ENCODE peak calls at places on chromosomes 12 and 14, in seven cellular contexts. One of them, this sample, is unnamed.
A peak's percentile ranks its signal among the peaks of the same experiment; 100 is the strongest.

GRCh38 chr12:49667319-49668090 is 39.7 kb downstream of the FMNL3 start:
- DNase-seq in A549: no peak
- DNase-seq in left ventricle myocardium inferior: no peak
- DNase-seq in tibial artery: no peak
- DNase-seq in HepG2: no peak
- DNase-seq in heart right ventricle: no peak
- DNase-seq in mucosa of descending colon: no peak
- DNase-seq in this sample: no peak

GRCh38 chr12:132139912-132140311 is 4.2 kb downstream of the DDX51 start:
- DNase-seq in A549: no peak
- DNase-seq in left ventricle myocardium inferior: no peak
- DNase-seq in tibial artery: peak; percentile 59
- DNase-seq in HepG2: no peak
- DNase-seq in heart right ventricle: no peak
- DNase-seq in mucosa of descending colon: no peak
- DNase-seq in this sample: no peak

GRCh38 chr12:6821271-6821673 is 349 bp upstream of the GPR162 start:
- DNase-seq in A549: peak; percentile 29
- DNase-seq in left ventricle myocardium inferior: peak; percentile 80
- DNase-seq in tibial artery: no peak
- DNase-seq in HepG2: no peak
- DNase-seq in heart right ventricle: peak; percentile 70
- DNase-seq in mucosa of descending colon: no peak
- DNase-seq in this sample: peak; percentile 89

GRCh38 chr14:92540472-92541048 is 27.0 kb downstream of the RIN3 start:
- DNase-seq in A549: peak; percentile 77
- DNase-seq in left ventricle myocardium inferior: peak; percentile 93
- DNase-seq in tibial artery: peak; percentile 97
- DNase-seq in HepG2: no peak
- DNase-seq in heart right ventricle: peak; percentile 89
- DNase-seq in mucosa of descending colon: peak; percentile 87
- DNase-seq in this sample: peak; percentile 96

GRCh38 chr14:69342928-69343525 is 55.1 kb downstream of the ERH start:
- DNase-seq in A549: no peak
- DNase-seq in left ventricle myocardium inferior: no peak
- DNase-seq in tibial artery: no peak
- DNase-seq in HepG2: no peak
- DNase-seq in heart right ventricle: no peak
- DNase-seq in mucosa of descending colon: no peak
- DNase-seq in this sample: no peak

GRCh38 chr14:94936411-94936892 is 166.5 kb upstream of the GSC start:
- DNase-seq in A549: no peak
- DNase-seq in left ventricle myocardium inferior: peak; percentile 67
- DNase-seq in tibial artery: peak; percentile 86
- DNase-seq in HepG2: no peak
- DNase-seq in heart right ventricle: peak; percentile 71
- DNase-seq in mucosa of descending colon: peak; percentile 56
- DNase-seq in this sample: peak; percentile 79

GRCh38 chr14:50055461-50056228 is 60.7 kb downstream of the VCPKMT start:
- DNase-seq in A549: no peak
- DNase-seq in left ventricle myocardium inferior: no peak
- DNase-seq in tibial artery: no peak
- DNase-seq in HepG2: no peak
- DNase-seq in heart right ventricle: no peak
- DNase-seq in mucosa of descending colon: no peak
- DNase-seq in this sample: no peak

GRCh38 chr14:63878052-63878451 is 25.2 kb downstream of the SYNE2 start:
- DNase-seq in A549: no peak
- DNase-seq in left ventricle myocardium inferior: no peak
- DNase-seq in tibial artery: no peak
- DNase-seq in HepG2: no peak
- DNase-seq in heart right ventricle: no peak
- DNase-seq in mucosa of descending colon: no peak
- DNase-seq in this sample: no peak

GRCh38 chr12:116964740-116965090 is 54.0 kb downstream of the FBXW8 start:
- DNase-seq in A549: no peak
- DNase-seq in left ventricle myocardium inferior: no peak
- DNase-seq in tibial artery: no peak
- DNase-seq in HepG2: no peak
- DNase-seq in heart right ventricle: no peak
- DNase-seq in mucosa of descending colon: no peak
- DNase-seq in this sample: no peak

GRCh38 chr12:99392091-99392850 is 255.3 kb upstream of the GARIN6 start:
- DNase-seq in A549: no peak
- DNase-seq in left ventricle myocardium inferior: no peak
- DNase-seq in tibial artery: no peak
- DNase-seq in HepG2: no peak
- DNase-seq in heart right ventricle: no peak
- DNase-seq in mucosa of descending colon: no peak
- DNase-seq in this sample: no peak

GRCh38 chr12:108338915-108339657 is at the start of gene CMKLR1:
- DNase-seq in A549: no peak
- DNase-seq in left ventricle myocardium inferior: peak; percentile 71
- DNase-seq in tibial artery: peak; percentile 85
- DNase-seq in HepG2: no peak
- DNase-seq in heart right ventricle: peak; percentile 69
- DNase-seq in mucosa of descending colon: peak; percentile 45
- DNase-seq in this sample: peak; percentile 80

GRCh38 chr12:126772171-126772864 is 1494.7 kb upstream of the TMEM132C start:
- DNase-seq in A549: peak; percentile 2
- DNase-seq in left ventricle myocardium inferior: no peak
- DNase-seq in tibial artery: no peak
- DNase-seq in HepG2: peak; percentile 6
- DNase-seq in heart right ventricle: no peak
- DNase-seq in mucosa of descending colon: no peak
- DNase-seq in this sample: no peak

GRCh38 chr14:21039585-21040369 is 2.4 kb upstream of the RNASE7 start:
- DNase-seq in A549: peak; percentile 66
- DNase-seq in left ventricle myocardium inferior: no peak
- DNase-seq in tibial artery: no peak
- DNase-seq in HepG2: peak; percentile 85
- DNase-seq in heart right ventricle: no peak
- DNase-seq in mucosa of descending colon: no peak
- DNase-seq in this sample: no peak

GRCh38 chr12:65155784-65156183 is 13.6 kb upstream of the LEMD3 start:
- DNase-seq in A549: no peak
- DNase-seq in left ventricle myocardium inferior: no peak
- DNase-seq in tibial artery: no peak
- DNase-seq in HepG2: no peak
- DNase-seq in heart right ventricle: no peak
- DNase-seq in mucosa of descending colon: no peak
- DNase-seq in this sample: no peak

GRCh38 chr12:114483996-114484395 is 78.1 kb upstream of the TBX5 start:
- DNase-seq in A549: no peak
- DNase-seq in left ventricle myocardium inferior: no peak
- DNase-seq in tibial artery: no peak
- DNase-seq in HepG2: no peak
- DNase-seq in heart right ventricle: no peak
- DNase-seq in mucosa of descending colon: no peak
- DNase-seq in this sample: no peak

GRCh38 chr12:98909749-98910148 is 264.7 kb downstream of the APAF1 start:
- DNase-seq in A549: no peak
- DNase-seq in left ventricle myocardium inferior: no peak
- DNase-seq in tibial artery: no peak
- DNase-seq in HepG2: no peak
- DNase-seq in heart right ventricle: no peak
- DNase-seq in mucosa of descending colon: no peak
- DNase-seq in this sample: no peak

GRCh38 chr12:121287267-121287954 is 9.1 kb downstream of the CAMKK2 start:
- DNase-seq in A549: no peak
- DNase-seq in left ventricle myocardium inferior: no peak
- DNase-seq in tibial artery: no peak
- DNase-seq in HepG2: no peak
- DNase-seq in heart right ventricle: no peak
- DNase-seq in mucosa of descending colon: no peak
- DNase-seq in this sample: no peak

GRCh38 chr12:78898416-78898815 is 33.8 kb downstream of the SYT1 start:
- DNase-seq in A549: no peak
- DNase-seq in left ventricle myocardium inferior: peak; percentile 46
- DNase-seq in tibial artery: no peak
- DNase-seq in HepG2: no peak
- DNase-seq in heart right ventricle: peak; percentile 47
- DNase-seq in mucosa of descending colon: no peak
- DNase-seq in this sample: no peak

GRCh38 chr12:29782821-29783772 is 645 bp downstream of the TMTC1 start:
- DNase-seq in A549: no peak
- DNase-seq in left ventricle myocardium inferior: peak; percentile 53
- DNase-seq in tibial artery: peak; percentile 79
- DNase-seq in HepG2: no peak
- DNase-seq in heart right ventricle: peak; percentile 59
- DNase-seq in mucosa of descending colon: peak; percentile 31
- DNase-seq in this sample: peak; percentile 65

GRCh38 chr14:94752575-94752974 is 17.3 kb downstream of the GSC start:
- DNase-seq in A549: no peak
- DNase-seq in left ventricle myocardium inferior: peak; percentile 40
- DNase-seq in tibial artery: no peak
- DNase-seq in HepG2: no peak
- DNase-seq in heart right ventricle: peak; percentile 47
- DNase-seq in mucosa of descending colon: no peak
- DNase-seq in this sample: no peak

GRCh38 chr12:53454710-53455109 is 2.8 kb downstream of the PCBP2 start:
- DNase-seq in A549: no peak
- DNase-seq in left ventricle myocardium inferior: no peak
- DNase-seq in tibial artery: no peak
- DNase-seq in HepG2: no peak
- DNase-seq in heart right ventricle: no peak
- DNase-seq in mucosa of descending colon: no peak
- DNase-seq in this sample: no peak

GRCh38 chr12:53461059-53461458 is 9.2 kb downstream of the PCBP2 start:
- DNase-seq in A549: no peak
- DNase-seq in left ventricle myocardium inferior: peak; percentile 43
- DNase-seq in tibial artery: no peak
- DNase-seq in HepG2: no peak
- DNase-seq in heart right ventricle: no peak
- DNase-seq in mucosa of descending colon: no peak
- DNase-seq in this sample: no peak

GRCh38 chr12:53453953-53454640 is 2.2 kb downstream of the PCBP2 start:
- DNase-seq in A549: no peak
- DNase-seq in left ventricle myocardium inferior: no peak
- DNase-seq in tibial artery: no peak
- DNase-seq in HepG2: no peak
- DNase-seq in heart right ventricle: no peak
- DNase-seq in mucosa of descending colon: no peak
- DNase-seq in this sample: no peak

GRCh38 chr12:53459097-53459496 is 7.2 kb downstream of the PCBP2 start:
- DNase-seq in A549: no peak
- DNase-seq in left ventricle myocardium inferior: no peak
- DNase-seq in tibial artery: no peak
- DNase-seq in HepG2: no peak
- DNase-seq in heart right ventricle: no peak
- DNase-seq in mucosa of descending colon: no peak
- DNase-seq in this sample: no peak

GRCh38 chr12:53456654-53457366 is 4.9 kb downstream of the PCBP2 start:
- DNase-seq in A549: no peak
- DNase-seq in left ventricle myocardium inferior: no peak
- DNase-seq in tibial artery: no peak
- DNase-seq in HepG2: no peak
- DNase-seq in heart right ventricle: no peak
- DNase-seq in mucosa of descending colon: no peak
- DNase-seq in this sample: no peak
- TF ChIP-seq CTCF in A549: no peak
- TF ChIP-seq CTCF in left ventricle myocardium inferior: no peak
- TF ChIP-seq CTCF in tibial artery: no peak
- TF ChIP-seq CTCF in HepG2: no peak
- TF ChIP-seq CTCF in heart right ventricle: no peak
- TF ChIP-seq CTCF in mucosa of descending colon: no peak
- TF ChIP-seq CTCF in this sample: no peak

DNA sequence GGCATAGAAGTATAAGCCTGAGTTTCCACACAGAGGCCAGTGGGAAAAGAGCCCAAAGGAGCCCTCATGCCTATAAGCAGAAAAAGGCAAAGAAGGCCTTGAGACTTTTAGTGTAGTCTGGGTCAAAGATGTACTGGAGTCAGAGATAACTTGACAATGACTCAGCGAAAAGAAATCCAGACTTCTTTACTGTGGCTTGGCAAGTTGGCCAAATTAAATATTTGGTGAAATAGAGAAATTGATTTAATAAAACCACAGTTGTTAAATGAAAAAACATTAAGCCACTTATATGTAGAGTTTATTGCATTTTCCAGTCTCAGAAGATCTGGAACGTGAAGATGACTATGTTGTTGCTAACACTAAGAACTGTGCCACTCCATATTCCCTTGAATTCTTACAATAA is 105.1 kb downstream of the TMTC3 start:
- DNase-seq in A549: peak; percentile 10
- DNase-seq in left ventricle myocardium inferior: no peak
- DNase-seq in tibial artery: no peak
- DNase-seq in HepG2: no peak
- DNase-seq in heart right ventricle: no peak
- DNase-seq in mucosa of descending colon: no peak
- DNase-seq in this sample: no peak
- H3K4me1 ChIP-seq in A549: peaks cover 33% of the 10 kb centered on the region
- H3K4me1 ChIP-seq in left ventricle myocardium inferior: no peaks in the 10 kb centered on the region
- H3K4me1 ChIP-seq in tibial artery: peaks cover 11% of the 10 kb centered on the region
- H3K4me1 ChIP-seq in HepG2: no peaks in the 10 kb centered on the region
- H3K4me1 ChIP-seq in heart right ventricle: no peaks in the 10 kb centered on the region
- H3K4me1 ChIP-seq in mucosa of descending colon: no peaks in the 10 kb centered on the region
- H3K4me1 ChIP-seq in this sample: no peaks in the 10 kb centered on the region

GRCh38 chr12:74111688-74112360 is 425.8 kb upstream of the ATXN7L3B start:
- DNase-seq in A549: no peak
- DNase-seq in left ventricle myocardium inferior: no peak
- DNase-seq in tibial artery: no peak
- DNase-seq in HepG2: peak; percentile 13
- DNase-seq in heart right ventricle: no peak
- DNase-seq in mucosa of descending colon: no peak
- DNase-seq in this sample: no peak
- TF ChIP-seq CTCF in A549: no peak
- TF ChIP-seq CTCF in left ventricle myocardium inferior: peak; percentile 42
- TF ChIP-seq CTCF in tibial artery: no peak
- TF ChIP-seq CTCF in HepG2: peak; percentile 63
- TF ChIP-seq CTCF in heart right ventricle: no peak
- TF ChIP-seq CTCF in mucosa of descending colon: no peak
- TF ChIP-seq CTCF in this sample: no peak

GRCh38 chr12:94174576-94174975 is 26.2 kb downstream of the PLXNC1 start:
- DNase-seq in A549: no peak
- DNase-seq in left ventricle myocardium inferior: peak; percentile 37
- DNase-seq in tibial artery: no peak
- DNase-seq in HepG2: no peak
- DNase-seq in heart right ventricle: peak; percentile 19
- DNase-seq in mucosa of descending colon: no peak
- DNase-seq in this sample: no peak

GRCh38 chr12:94172031-94172430 is 23.7 kb downstream of the PLXNC1 start:
- DNase-seq in A549: no peak
- DNase-seq in left ventricle myocardium inferior: no peak
- DNase-seq in tibial artery: no peak
- DNase-seq in HepG2: peak; percentile 15
- DNase-seq in heart right ventricle: no peak
- DNase-seq in mucosa of descending colon: no peak
- DNase-seq in this sample: no peak

GRCh38 chr12:94171595-94171930 is 23.2 kb downstream of the PLXNC1 start:
- DNase-seq in A549: no peak
- DNase-seq in left ventricle myocardium inferior: no peak
- DNase-seq in tibial artery: no peak
- DNase-seq in HepG2: no peak
- DNase-seq in heart right ventricle: no peak
- DNase-seq in mucosa of descending colon: no peak
- DNase-seq in this sample: no peak

GRCh38 chr12:94172973-94173372 is 24.6 kb downstream of the PLXNC1 start:
- DNase-seq in A549: no peak
- DNase-seq in left ventricle myocardium inferior: no peak
- DNase-seq in tibial artery: no peak
- DNase-seq in HepG2: peak; percentile 94
- DNase-seq in heart right ventricle: no peak
- DNase-seq in mucosa of descending colon: no peak
- DNase-seq in this sample: no peak

GRCh38 chr12:94173660-94174265 is 25.4 kb downstream of the PLXNC1 start:
- DNase-seq in A549: no peak
- DNase-seq in left ventricle myocardium inferior: no peak
- DNase-seq in tibial artery: no peak
- DNase-seq in HepG2: no peak
- DNase-seq in heart right ventricle: no peak
- DNase-seq in mucosa of descending colon: no peak
- DNase-seq in this sample: no peak
- H3K4me1 ChIP-seq in A549: peaks cover 14% of the 10 kb centered on the region
- H3K4me1 ChIP-seq in left ventricle myocardium inferior: peaks cover 3% of the 10 kb centered on the region
- H3K4me1 ChIP-seq in tibial artery: no peaks in the 10 kb centered on the region
- H3K4me1 ChIP-seq in HepG2: peaks cover 61% of the 10 kb centered on the region
- H3K4me1 ChIP-seq in heart right ventricle: no peaks in the 10 kb centered on the region
- H3K4me1 ChIP-seq in mucosa of descending colon: no peaks in the 10 kb centered on the region
- H3K4me1 ChIP-seq in this sample: peaks cover 2% of the 10 kb centered on the region

This sample was measured in right atrium auricular region.